ENCODE peak calls at places on chromosome 4, in four cellular contexts. One of them, this sample, is unnamed.

GRCh38 chr4:24262084-24262483 is 322.3 kb downstream of the DHX15 start:
- DNase-seq in tibial artery: no peak
- DNase-seq in mucosa of descending colon: no peak
- DNase-seq in lower lobe of right lung: peak; percentile 50
- DNase-seq in this sample: no peak

GRCh38 chr4:11748169-11748872 is 319.6 kb upstream of the HS3ST1 start:
- DNase-seq in lower lobe of right lung: no peak
- DNase-seq in tibial artery: no peak
- DNase-seq in mucosa of descending colon: no peak
- DNase-seq in this sample: no peak

GRCh38 chr4:141246243-141246642 is 25.5 kb downstream of the ZNF330 start:
- DNase-seq in lower lobe of right lung: no peak
- DNase-seq in tibial artery: no peak
- DNase-seq in mucosa of descending colon: no peak
- DNase-seq in this sample: no peak

GRCh38 chr4:158172558-158173258 is at the start of gene GASK1B:
- DNase-seq in tibial artery: no peak
- DNase-seq in lower lobe of right lung: no peak
- DNase-seq in mucosa of descending colon: no peak
- DNase-seq in this sample: no peak

GRCh38 chr4:16136771-16137170 is 52.9 kb upstream of the PROM1 start:
- DNase-seq in mucosa of descending colon: no peak
- DNase-seq in lower lobe of right lung: no peak
- DNase-seq in tibial artery: no peak
- DNase-seq in this sample: no peak

GRCh38 chr4:173182403-173182802 is 13.8 kb downstream of the GALNT7 start:
- DNase-seq in tibial artery: no peak
- DNase-seq in lower lobe of right lung: no peak
- DNase-seq in mucosa of descending colon: no peak
- DNase-seq in this sample: no peak

GRCh38 chr4:186878203-186878800 is 154.6 kb upstream of the FAT1 start:
- DNase-seq in tibial artery: no peak
- DNase-seq in mucosa of descending colon: no peak
- DNase-seq in lower lobe of right lung: no peak
- DNase-seq in this sample: no peak

GRCh38 chr4:86403575-86403974 is 43.7 kb upstream of the MAPK10 start:
- DNase-seq in lower lobe of right lung: no peak
- DNase-seq in tibial artery: no peak
- DNase-seq in mucosa of descending colon: no peak
- DNase-seq in this sample: no peak

GRCh38 chr4:144906181-144906895 is 191.7 kb downstream of the ANAPC10 start:
- DNase-seq in mucosa of descending colon: no peak
- DNase-seq in tibial artery: no peak
- DNase-seq in lower lobe of right lung: no peak
- DNase-seq in this sample: no peak

GRCh38 chr4:74793757-74794340 is 474 bp downstream of the BTC start:
- DNase-seq in lower lobe of right lung: peak; percentile 81
- DNase-seq in tibial artery: peak; percentile 77
- DNase-seq in mucosa of descending colon: peak; percentile 86
- DNase-seq in this sample: no peak

GRCh38 chr4:115657991-115658390 is 544.6 kb upstream of the NDST4 start:
- DNase-seq in lower lobe of right lung: no peak
- DNase-seq in tibial artery: no peak
- DNase-seq in mucosa of descending colon: no peak
- DNase-seq in this sample: no peak

GRCh38 chr4:185275501-185275900 is 66.1 kb downstream of the SNX25 start:
- DNase-seq in tibial artery: no peak
- DNase-seq in mucosa of descending colon: no peak
- DNase-seq in lower lobe of right lung: no peak
- DNase-seq in this sample: no peak

GRCh38 chr4:18593297-18594002 is 571.9 kb upstream of the LCORL start:
- DNase-seq in mucosa of descending colon: no peak
- DNase-seq in tibial artery: no peak
- DNase-seq in lower lobe of right lung: no peak
- DNase-seq in this sample: peak; percentile 18

GRCh38 chr4:74387790-74388189 is 22.8 kb downstream of the EREG start:
- DNase-seq in mucosa of descending colon: no peak
- DNase-seq in tibial artery: no peak
- DNase-seq in lower lobe of right lung: no peak
- DNase-seq in this sample: no peak

GRCh38 chr4:152587127-152587526 is 51.2 kb upstream of the FBXW7 start:
- DNase-seq in mucosa of descending colon: no peak
- DNase-seq in tibial artery: no peak
- DNase-seq in lower lobe of right lung: no peak
- DNase-seq in this sample: no peak

GRCh38 chr4:187632260-187633010 is 363.1 kb upstream of the ZFP42 start:
- DNase-seq in tibial artery: no peak
- DNase-seq in lower lobe of right lung: no peak
- DNase-seq in mucosa of descending colon: no peak
- DNase-seq in this sample: no peak

GRCh38 chr4:17769406-17770174 is 11.8 kb downstream of the FAM184B start:
- DNase-seq in mucosa of descending colon: no peak
- DNase-seq in lower lobe of right lung: no peak
- DNase-seq in tibial artery: no peak
- DNase-seq in this sample: no peak

GRCh38 chr4:146638801-146639351 is at the start of gene POU4F2:
- DNase-seq in mucosa of descending colon: peak; percentile 36
- DNase-seq in tibial artery: no peak
- DNase-seq in lower lobe of right lung: no peak
- DNase-seq in this sample: no peak

GRCh38 chr4:42282081-42282901 is 115.0 kb upstream of the SHISA3 start:
- DNase-seq in tibial artery: no peak
- DNase-seq in lower lobe of right lung: no peak
- DNase-seq in mucosa of descending colon: no peak
- DNase-seq in this sample: no peak

GRCh38 chr4:40719008-40719623 is 30.6 kb upstream of the NSUN7 start:
- DNase-seq in mucosa of descending colon: no peak
- DNase-seq in lower lobe of right lung: no peak
- DNase-seq in tibial artery: no peak
- DNase-seq in this sample: no peak

GRCh38 chr4:52983563-52984303 is 121.6 kb downstream of the RASL11B start:
- DNase-seq in mucosa of descending colon: no peak
- DNase-seq in lower lobe of right lung: no peak
- DNase-seq in tibial artery: no peak
- DNase-seq in this sample: no peak

GRCh38 chr4:156291317-156291716 is 337.7 kb upstream of the CTSO start:
- DNase-seq in lower lobe of right lung: no peak
- DNase-seq in mucosa of descending colon: no peak
- DNase-seq in tibial artery: no peak
- DNase-seq in this sample: no peak

GRCh38 chr4:39637572-39638357 is 900 bp downstream of the SMIM14 start:
- DNase-seq in lower lobe of right lung: peak; percentile 73
- DNase-seq in tibial artery: no peak
- DNase-seq in mucosa of descending colon: peak; percentile 73
- DNase-seq in this sample: peak; percentile 35

GRCh38 chr4:145843651-145844050 is 95.0 kb downstream of the ZNF827 start:
- DNase-seq in tibial artery: no peak
- DNase-seq in mucosa of descending colon: no peak
- DNase-seq in lower lobe of right lung: no peak
- DNase-seq in this sample: no peak

GRCh38 chr4:88526221-88526815 is 2.7 kb upstream of the PYURF start:
- DNase-seq in mucosa of descending colon: no peak
- DNase-seq in lower lobe of right lung: no peak
- DNase-seq in tibial artery: no peak
- DNase-seq in this sample: no peak
- TF ChIP-seq CTCF in mucosa of descending colon: no peak
- TF ChIP-seq CTCF in lower lobe of right lung: peak; percentile 32
- TF ChIP-seq CTCF in tibial artery: peak; percentile 7
- TF ChIP-seq CTCF in this sample: peak; percentile 23

GRCh38 chr4:161564230-161564834 is 599.5 kb downstream of the FSTL5 start:
- DNase-seq in mucosa of descending colon: no peak
- DNase-seq in lower lobe of right lung: no peak
- DNase-seq in tibial artery: no peak
- DNase-seq in this sample: no peak
- TF ChIP-seq CTCF in mucosa of descending colon: no peak
- TF ChIP-seq CTCF in lower lobe of right lung: peak; percentile 23
- TF ChIP-seq CTCF in tibial artery: no peak
- TF ChIP-seq CTCF in this sample: no peak

GRCh38 chr4:45939056-45939455 is 184.8 kb downstream of the GABRG1 start:
- DNase-seq in lower lobe of right lung: no peak
- DNase-seq in tibial artery: no peak
- DNase-seq in mucosa of descending colon: no peak
- DNase-seq in this sample: no peak

GRCh38 chr4:45946699-45947098 is 177.2 kb downstream of the GABRG1 start:
- DNase-seq in tibial artery: no peak
- DNase-seq in lower lobe of right lung: no peak
- DNase-seq in mucosa of descending colon: no peak
- DNase-seq in this sample: no peak

GRCh38 chr4:45944000-45944399 is 179.9 kb downstream of the GABRG1 start:
- DNase-seq in mucosa of descending colon: no peak
- DNase-seq in lower lobe of right lung: no peak
- DNase-seq in tibial artery: no peak
- DNase-seq in this sample: no peak
- TF ChIP-seq CTCF in mucosa of descending colon: no peak
- TF ChIP-seq CTCF in lower lobe of right lung: no peak
- TF ChIP-seq CTCF in tibial artery: no peak
- TF ChIP-seq CTCF in this sample: no peak

DNA sequence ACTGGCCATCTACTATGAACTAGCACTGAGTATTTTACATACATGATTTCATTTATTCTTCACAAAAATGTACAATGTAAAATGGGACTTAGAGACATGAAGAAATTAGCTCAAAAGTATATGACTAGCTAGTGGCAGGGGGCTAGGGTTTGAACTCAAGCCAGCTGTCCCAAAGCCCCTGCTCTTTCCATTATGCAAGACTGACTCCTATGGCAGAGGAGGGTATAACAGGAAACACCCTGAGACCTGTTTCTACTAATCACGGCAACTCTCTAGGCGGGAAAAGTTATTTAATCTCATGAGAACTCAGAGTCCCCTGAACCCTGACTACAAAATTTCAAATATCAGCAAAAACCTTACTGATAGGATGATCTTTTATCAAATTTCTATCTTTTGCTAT is 150.6 kb downstream of the PRDM5 start:
- DNase-seq in mucosa of descending colon: no peak
- DNase-seq in lower lobe of right lung: no peak
- DNase-seq in tibial artery: no peak
- DNase-seq in this sample: no peak
- TF ChIP-seq CTCF in mucosa of descending colon: no peak
- TF ChIP-seq CTCF in lower lobe of right lung: no peak
- TF ChIP-seq CTCF in tibial artery: no peak
- TF ChIP-seq CTCF in this sample: no peak

GRCh38 chr4:56531823-56532222 is 26.2 kb downstream of the ARL9 start:
- DNase-seq in mucosa of descending colon: no peak
- DNase-seq in lower lobe of right lung: no peak
- DNase-seq in tibial artery: no peak
- DNase-seq in this sample: no peak

GRCh38 chr4:56531149-56531770 is 25.7 kb downstream of the ARL9 start:
- DNase-seq in lower lobe of right lung: no peak
- DNase-seq in tibial artery: no peak
- DNase-seq in mucosa of descending colon: no peak
- DNase-seq in this sample: no peak

GRCh38 chr4:56530269-56531148 is 24.9 kb downstream of the ARL9 start:
- DNase-seq in mucosa of descending colon: peak; percentile 84
- DNase-seq in tibial artery: peak; percentile 89
- DNase-seq in lower lobe of right lung: peak; percentile 87
- DNase-seq in this sample: peak; percentile 55

GRCh38 chr4:56535915-56536314 is 30.3 kb downstream of the ARL9 start:
- DNase-seq in mucosa of descending colon: no peak
- DNase-seq in lower lobe of right lung: no peak
- DNase-seq in tibial artery: no peak
- DNase-seq in this sample: no peak

DNA sequence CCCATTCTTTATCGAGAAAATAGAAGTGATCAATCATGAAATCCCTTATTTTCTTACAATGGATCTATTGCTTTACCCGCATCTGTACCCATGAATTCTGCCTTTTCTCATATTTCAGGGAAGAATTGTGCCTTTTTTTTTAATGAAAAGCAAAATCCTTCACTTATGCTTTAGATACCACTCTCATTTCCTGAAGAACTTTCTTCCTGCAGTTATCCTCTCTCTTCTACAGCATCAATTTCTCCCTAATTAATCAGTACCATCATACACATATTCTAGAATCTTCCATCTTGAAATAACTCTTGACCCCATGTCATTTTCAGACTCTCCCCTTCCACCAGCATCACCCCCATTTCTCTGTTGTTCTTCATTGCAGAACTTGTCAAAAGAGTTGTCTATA is 26.6 kb downstream of the ARL9 start:
- DNase-seq in tibial artery: no peak
- DNase-seq in mucosa of descending colon: no peak
- DNase-seq in lower lobe of right lung: no peak
- DNase-seq in this sample: no peak
- TF ChIP-seq CTCF in tibial artery: no peak
- TF ChIP-seq CTCF in mucosa of descending colon: no peak
- TF ChIP-seq CTCF in lower lobe of right lung: no peak
- TF ChIP-seq CTCF in this sample: no peak

GRCh38 chr4:137283737-137284136 is 248.6 kb downstream of the PCDH18 start:
- DNase-seq in tibial artery: no peak
- DNase-seq in lower lobe of right lung: no peak
- DNase-seq in mucosa of descending colon: no peak
- DNase-seq in this sample: no peak
- TF ChIP-seq CTCF in tibial artery: no peak
- TF ChIP-seq CTCF in lower lobe of right lung: no peak
- TF ChIP-seq CTCF in mucosa of descending colon: no peak
- TF ChIP-seq CTCF in this sample: no peak